ENCODE peak calls at places on chromosomes 3 and 15, in eight cellular contexts. R is activated gamma-delta T cell treated with Interleukin-2 at 50 U/mL for 16 hours; U is NCI-H1105; E is NCI-H2081; A is GM03348; C is effector CD4-positive, alpha-beta T cell; D is GM12892; N is tibial nerve. Q is an unnamed sample.

GRCh38 chr3:155417119-155417517 is 123.6 kb upstream of the STRIT1 start:
- DNase-seq in E (no peak), N (no peak), A (no peak), R (no peak), D (no peak), U (no peak), C (no peak), Q (no peak)

GRCh38 chr3:48232734-48233133 is 8.2 kb upstream of the ZNF589 start:
- DNase-seq in A (peak), N (peak), D (peak), C (peak), E (peak), U (peak), R (peak), Q (peak)

GRCh38 chr3:196813903-196814302 is 53.8 kb upstream of the SENP5 start:
- DNase-seq in N (no peak), C (no peak), D (no peak), R (no peak), U (no peak), A (no peak), E (no peak), Q (no peak)

GRCh38 chr3:129022114-129022994 is 21.2 kb downstream of the EFCC1 start:
- DNase-seq in R (no peak), U (no peak), E (no peak), C (no peak), A (peak), D (no peak), N (peak), Q (peak)

GRCh38 chr3:141498592-141499223 is 11.9 kb downstream of the RASA2 start:
- DNase-seq in R (peak), U (no peak), N (peak), D (no peak), E (no peak), C (peak), A (no peak), Q (no peak)

GRCh38 chr3:42535981-42536784 is 33.7 kb downstream of the VIPR1 start:
- DNase-seq in A (peak), N (no peak), C (no peak), E (no peak), R (no peak), D (no peak), U (no peak), Q (no peak)

GRCh38 chr3:66472313-66473134 is 28.3 kb downstream of the LRIG1 start:
- DNase-seq in D (no peak), R (no peak), N (no peak), A (peak), U (no peak), E (no peak), C (peak), Q (peak)

GRCh38 chr3:31906182-31906581 is 74.9 kb downstream of the OSBPL10 start:
- DNase-seq in R (no peak), A (no peak), C (no peak), E (no peak), U (no peak), N (no peak), D (no peak), Q (no peak)

GRCh38 chr15:85606721-85607120 is 188.0 kb downstream of the KLHL25 start:
- DNase-seq in D (no peak), N (no peak), A (no peak), U (no peak), E (no peak), R (no peak), C (no peak), Q (no peak)

GRCh38 chr15:59688383-59688887 is 685 bp downstream of the BNIP2 start:
- DNase-seq in E (peak), A (no peak), C (peak), R (peak), N (peak), D (no peak), U (peak), Q (peak)

GRCh38 chr3:178444416-178444815 is 91.8 kb upstream of the KCNMB2 start:
- DNase-seq in R (no peak), N (no peak), E (peak), A (no peak), D (no peak), U (no peak), C (no peak), Q (no peak)

GRCh38 chr15:62648954-62649353 is 393.6 kb upstream of the TPM1 start:
- DNase-seq in C (no peak), A (no peak), E (no peak), U (no peak), R (no peak), N (peak), D (no peak), Q (no peak)

GRCh38 chr15:31974154-31974794 is 56.0 kb upstream of the CHRNA7 start:
- DNase-seq in C (no peak), N (no peak), E (no peak), A (no peak), R (no peak), D (no peak), U (no peak), Q (no peak)

GRCh38 chr3:56835626-56836025 is 33.9 kb upstream of the ARHGEF3 start:
- DNase-seq in R (no peak), C (no peak), U (no peak), E (no peak), A (no peak), N (no peak), D (no peak), Q (no peak)

GRCh38 chr3:11140713-11141104 is 13.6 kb upstream of the HRH1 start:
- DNase-seq in D (no peak), E (no peak), A (no peak), N (no peak), C (no peak), U (no peak), R (no peak), Q (no peak)

GRCh38 chr15:59524331-59524731 is 86.3 kb downstream of the FAM81A start:
- DNase-seq in E (no peak), N (no peak), U (no peak), A (no peak), C (no peak), D (no peak), R (peak), Q (no peak)

GRCh38 chr3:107833046-107833445 is 257.8 kb downstream of the CD47 start:
- DNase-seq in R (no peak), A (no peak), C (no peak), N (no peak), U (no peak), E (no peak), D (no peak), Q (no peak)

GRCh38 chr15:77497108-77497737 is 76.5 kb downstream of the HMG20A start:
- DNase-seq in R (no peak), E (peak), U (peak), A (peak), D (no peak), C (no peak), N (peak), Q (peak)

GRCh38 chr15:100692671-100693070 is 90.3 kb downstream of the ASB7 start:
- DNase-seq in N (peak), R (no peak), U (no peak), E (no peak), A (no peak), D (no peak), C (no peak), Q (no peak)

GRCh38 chr15:60993008-60993407 is 236.1 kb downstream of the RORA start:
- DNase-seq in D (no peak), A (peak), C (no peak), R (no peak), N (no peak), U (no peak), E (no peak), Q (peak)

GRCh38 chr3:52121459-52121795 is 32.8 kb downstream of the POC1A start:
- DNase-seq in E (no peak), U (no peak), R (no peak), N (no peak), C (no peak), A (no peak), D (no peak), Q (no peak)

GRCh38 chr15:78358114-78358513 is 18.0 kb downstream of the CRABP1 start:
- DNase-seq in N (no peak), A (no peak), D (no peak), U (no peak), E (no peak), C (no peak), R (no peak), Q (no peak)

GRCh38 chr3:134650431-134651346 is at the start of gene KY:
- DNase-seq in A (peak), R (no peak), U (peak), C (no peak), E (peak), D (no peak), N (no peak), Q (peak)

GRCh38 chr15:79339588-79340314 is 28.8 kb downstream of the TMED3 start:
- DNase-seq in D (no peak), U (peak), R (no peak), N (no peak), A (peak), E (peak), C (no peak), Q (peak)

GRCh38 chr15:88048759-88049158 is 207.8 kb downstream of the NTRK3 start:
- DNase-seq in E (no peak), N (no peak), D (no peak), C (no peak), A (no peak), U (no peak), R (no peak), Q (no peak)